ENCODE peak calls at places on chromosome 6, in six cellular contexts. One of them, this sample, is unnamed.

GRCh38 chr6:121885399-121886152 is 450.1 kb downstream of the GJA1 start:
- DNase-seq in stomach: no peak
- DNase-seq in NCI-H460: no peak
- DNase-seq in LNCaP clone FGC: peak; percentile 84
- DNase-seq in NCI-H1105 treated with DMSO at 0.1 percent for 48 hours: no peak
- DNase-seq in memory B cell: no peak
- DNase-seq in this sample: no peak

GRCh38 chr6:165497472-165497871 is 165.6 kb downstream of the PDE10A start:
- DNase-seq in memory B cell: no peak
- DNase-seq in NCI-H1105 treated with DMSO at 0.1 percent for 48 hours: no peak
- DNase-seq in LNCaP clone FGC: peak; percentile 30
- DNase-seq in NCI-H460: peak; percentile 36
- DNase-seq in stomach: no peak
- DNase-seq in this sample: no peak

GRCh38 chr6:122609881-122610689 is at the start of gene PKIB:
- DNase-seq in stomach: peak; percentile 90
- DNase-seq in LNCaP clone FGC: no peak
- DNase-seq in memory B cell: peak; percentile 17
- DNase-seq in NCI-H460: peak; percentile 50
- DNase-seq in NCI-H1105 treated with DMSO at 0.1 percent for 48 hours: peak; percentile 80
- DNase-seq in this sample: peak; percentile 45

GRCh38 chr6:133553652-133554051 is 312.5 kb downstream of the EYA4 start:
- DNase-seq in NCI-H1105 treated with DMSO at 0.1 percent for 48 hours: peak; percentile 66
- DNase-seq in NCI-H460: peak; percentile 43
- DNase-seq in LNCaP clone FGC: peak; percentile 31
- DNase-seq in stomach: peak; percentile 54
- DNase-seq in memory B cell: no peak
- DNase-seq in this sample: peak; percentile 28

GRCh38 chr6:90619221-90619620 is 32.3 kb upstream of the MAP3K7 start:
- DNase-seq in memory B cell: no peak
- DNase-seq in LNCaP clone FGC: no peak
- DNase-seq in NCI-H1105 treated with DMSO at 0.1 percent for 48 hours: no peak
- DNase-seq in stomach: no peak
- DNase-seq in NCI-H460: no peak
- DNase-seq in this sample: no peak

GRCh38 chr6:35419431-35419830 is 32.7 kb upstream of the FANCE start:
- DNase-seq in NCI-H1105 treated with DMSO at 0.1 percent for 48 hours: no peak
- DNase-seq in stomach: no peak
- DNase-seq in NCI-H460: no peak
- DNase-seq in LNCaP clone FGC: no peak
- DNase-seq in memory B cell: no peak
- DNase-seq in this sample: no peak

GRCh38 chr6:44263357-44264100 is 1.8 kb downstream of the NFKBIE start:
- DNase-seq in memory B cell: peak; percentile 63
- DNase-seq in LNCaP clone FGC: no peak
- DNase-seq in NCI-H1105 treated with DMSO at 0.1 percent for 48 hours: no peak
- DNase-seq in NCI-H460: no peak
- DNase-seq in stomach: no peak
- DNase-seq in this sample: no peak

GRCh38 chr6:25053875-25054371 is 118.2 kb upstream of the RIPOR2 start:
- DNase-seq in LNCaP clone FGC: no peak
- DNase-seq in memory B cell: peak; percentile 54
- DNase-seq in stomach: no peak
- DNase-seq in NCI-H1105 treated with DMSO at 0.1 percent for 48 hours: no peak
- DNase-seq in NCI-H460: no peak
- DNase-seq in this sample: peak; percentile 99

GRCh38 chr6:3742426-3743344 is 8.8 kb downstream of the PXDC1 start:
- DNase-seq in NCI-H460: peak; percentile 56
- DNase-seq in LNCaP clone FGC: peak; percentile 61
- DNase-seq in NCI-H1105 treated with DMSO at 0.1 percent for 48 hours: peak; percentile 76
- DNase-seq in memory B cell: peak; percentile 95
- DNase-seq in stomach: peak; percentile 94
- DNase-seq in this sample: peak; percentile 84

GRCh38 chr6:44920952-44921491 is 407.1 kb upstream of the RUNX2 start:
- DNase-seq in NCI-H1105 treated with DMSO at 0.1 percent for 48 hours: no peak
- DNase-seq in memory B cell: no peak
- DNase-seq in stomach: no peak
- DNase-seq in NCI-H460: no peak
- DNase-seq in LNCaP clone FGC: no peak
- DNase-seq in this sample: no peak

GRCh38 chr6:14767176-14767575 is 478.7 kb upstream of the JARID2 start:
- DNase-seq in memory B cell: no peak
- DNase-seq in LNCaP clone FGC: no peak
- DNase-seq in NCI-H1105 treated with DMSO at 0.1 percent for 48 hours: peak; percentile 32
- DNase-seq in stomach: no peak
- DNase-seq in NCI-H460: no peak
- DNase-seq in this sample: no peak

GRCh38 chr6:15327271-15327670 is 81.4 kb downstream of the JARID2 start:
- DNase-seq in LNCaP clone FGC: no peak
- DNase-seq in NCI-H460: no peak
- DNase-seq in memory B cell: no peak
- DNase-seq in stomach: peak; percentile 44
- DNase-seq in NCI-H1105 treated with DMSO at 0.1 percent for 48 hours: no peak
- DNase-seq in this sample: peak; percentile 69

GRCh38 chr6:75268121-75268987 is 16.2 kb downstream of the TMEM30A start:
- DNase-seq in LNCaP clone FGC: no peak
- DNase-seq in NCI-H460: no peak
- DNase-seq in NCI-H1105 treated with DMSO at 0.1 percent for 48 hours: no peak
- DNase-seq in memory B cell: no peak
- DNase-seq in stomach: no peak
- DNase-seq in this sample: no peak

GRCh38 chr6:99353126-99353525 is 3.7 kb upstream of the FAXC start:
- DNase-seq in memory B cell: no peak
- DNase-seq in LNCaP clone FGC: no peak
- DNase-seq in NCI-H460: no peak
- DNase-seq in stomach: no peak
- DNase-seq in NCI-H1105 treated with DMSO at 0.1 percent for 48 hours: no peak
- DNase-seq in this sample: no peak

GRCh38 chr6:6661191-6661590 is 72.7 kb downstream of the LY86 start:
- DNase-seq in memory B cell: no peak
- DNase-seq in NCI-H1105 treated with DMSO at 0.1 percent for 48 hours: no peak
- DNase-seq in LNCaP clone FGC: no peak
- DNase-seq in NCI-H460: no peak
- DNase-seq in stomach: no peak
- DNase-seq in this sample: no peak

GRCh38 chr6:112571886-112572285 is 224.8 kb downstream of the RFPL4B start:
- DNase-seq in NCI-H1105 treated with DMSO at 0.1 percent for 48 hours: no peak
- DNase-seq in LNCaP clone FGC: peak; percentile 21
- DNase-seq in stomach: no peak
- DNase-seq in NCI-H460: no peak
- DNase-seq in memory B cell: no peak
- DNase-seq in this sample: no peak

GRCh38 chr6:52549428-52549827 is 27.4 kb downstream of the TRAM2 start:
- DNase-seq in NCI-H1105 treated with DMSO at 0.1 percent for 48 hours: peak; percentile 16
- DNase-seq in NCI-H460: no peak
- DNase-seq in stomach: no peak
- DNase-seq in memory B cell: no peak
- DNase-seq in LNCaP clone FGC: no peak
- DNase-seq in this sample: no peak

GRCh38 chr6:6588064-6588923 is at the start of gene LY86:
- DNase-seq in stomach: no peak
- DNase-seq in NCI-H460: no peak
- DNase-seq in LNCaP clone FGC: no peak
- DNase-seq in memory B cell: peak; percentile 65
- DNase-seq in NCI-H1105 treated with DMSO at 0.1 percent for 48 hours: no peak
- DNase-seq in this sample: no peak

GRCh38 chr6:53465732-53466131 is 79.2 kb downstream of the GCLC start:
- DNase-seq in NCI-H460: no peak
- DNase-seq in stomach: no peak
- DNase-seq in LNCaP clone FGC: no peak
- DNase-seq in memory B cell: no peak
- DNase-seq in NCI-H1105 treated with DMSO at 0.1 percent for 48 hours: no peak
- DNase-seq in this sample: peak; percentile 59

GRCh38 chr6:40510442-40510841 is 76.7 kb downstream of the LRFN2 start:
- DNase-seq in NCI-H1105 treated with DMSO at 0.1 percent for 48 hours: no peak
- DNase-seq in LNCaP clone FGC: no peak
- DNase-seq in memory B cell: no peak
- DNase-seq in NCI-H460: no peak
- DNase-seq in stomach: no peak
- DNase-seq in this sample: no peak

GRCh38 chr6:150025201-150025917 is at the start of gene RAET1L:
- DNase-seq in memory B cell: no peak
- DNase-seq in stomach: peak; percentile 47
- DNase-seq in NCI-H1105 treated with DMSO at 0.1 percent for 48 hours: no peak
- DNase-seq in LNCaP clone FGC: peak; percentile 63
- DNase-seq in NCI-H460: no peak
- DNase-seq in this sample: peak; percentile 41

GRCh38 chr6:88867841-88868558 is 95.4 kb downstream of the RNGTT start:
- DNase-seq in NCI-H460: no peak
- DNase-seq in LNCaP clone FGC: no peak
- DNase-seq in NCI-H1105 treated with DMSO at 0.1 percent for 48 hours: no peak
- DNase-seq in memory B cell: no peak
- DNase-seq in stomach: no peak
- DNase-seq in this sample: no peak

GRCh38 chr6:10465633-10466499 is 51.0 kb upstream of the TFAP2A start:
- DNase-seq in memory B cell: no peak
- DNase-seq in NCI-H1105 treated with DMSO at 0.1 percent for 48 hours: peak; percentile 18
- DNase-seq in stomach: peak; percentile 43
- DNase-seq in LNCaP clone FGC: no peak
- DNase-seq in NCI-H460: peak; percentile 47
- DNase-seq in this sample: peak; percentile 68

GRCh38 chr6:170176621-170177382 is 114.1 kb downstream of the DLL1 start:
- DNase-seq in NCI-H460: no peak
- DNase-seq in stomach: no peak
- DNase-seq in LNCaP clone FGC: no peak
- DNase-seq in NCI-H1105 treated with DMSO at 0.1 percent for 48 hours: no peak
- DNase-seq in memory B cell: no peak
- DNase-seq in this sample: no peak

GRCh38 chr6:155770856-155771255 is 315.2 kb upstream of the NOX3 start:
- DNase-seq in memory B cell: no peak
- DNase-seq in LNCaP clone FGC: no peak
- DNase-seq in stomach: no peak
- DNase-seq in NCI-H1105 treated with DMSO at 0.1 percent for 48 hours: no peak
- DNase-seq in NCI-H460: no peak
- DNase-seq in this sample: no peak

GRCh38 chr6:75233097-75233615 is 10.4 kb downstream of the COX7A2 start:
- DNase-seq in NCI-H1105 treated with DMSO at 0.1 percent for 48 hours: no peak
- DNase-seq in NCI-H460: no peak
- DNase-seq in LNCaP clone FGC: no peak
- DNase-seq in stomach: no peak
- DNase-seq in memory B cell: no peak
- DNase-seq in this sample: no peak